ENCODE peak calls at places on chromosomes 6 and 20, in five cellular contexts. P is heart right ventricle, F is A549, D is IMR-90, O is suprapubic skin. Y is an unnamed sample. For H3K4me1, the result is how much of the 10 kb centered on the place peaks cover.

GRCh38 chr20:34525709-34526416 is 9.6 kb downstream of the DYNLRB1 start:
- DNase-seq in P (peak), F (peak), D (peak), O (peak), Y (peak)

GRCh38 chr6:154438882-154439281 is 71.6 kb downstream of the CNKSR3 start:
- DNase-seq in P (no peak), F (no peak), D (no peak), O (no peak), Y (no peak)

GRCh38 chr20:44776977-44777376 is 31.3 kb downstream of the KCNK15 start:
- DNase-seq in P (peak), F (peak), D (peak), O (no peak), Y (peak)

GRCh38 chr6:122548281-122548680 is 61.9 kb upstream of the PKIB start:
- DNase-seq in P (no peak), F (no peak), D (no peak), O (no peak), Y (no peak)

GRCh38 chr6:105587349-105588115 is 184.7 kb upstream of the PREP start:
- DNase-seq in P (no peak), F (peak), D (peak), O (no peak), Y (no peak)

GRCh38 chr6:146914563-146915483 is 289.4 kb upstream of the STXBP5 start:
- DNase-seq in P (peak), F (peak), D (peak), O (no peak), Y (peak)

GRCh38 chr6:20306491-20306890 is 94.2 kb upstream of the MBOAT1 start:
- DNase-seq in P (no peak), F (no peak), D (no peak), O (no peak), Y (no peak)

GRCh38 chr6:106918128-106918527 is 56.4 kb downstream of the CD24 start:
- DNase-seq in P (no peak), F (no peak), D (no peak), O (no peak), Y (no peak)

GRCh38 chr6:17281100-17281496 is at the start of gene RBM24:
- DNase-seq in P (peak), F (peak), D (peak), O (peak), Y (peak)

GRCh38 chr6:100301731-100302130 is 163.0 kb downstream of the SIM1 start:
- DNase-seq in P (no peak), F (no peak), D (no peak), O (no peak), Y (no peak)

GRCh38 chr6:100300221-100300736 is 164.4 kb downstream of the SIM1 start:
- DNase-seq in P (no peak), F (peak), D (peak), O (no peak), Y (peak)

GRCh38 chr6:100296810-100297544 is 167.7 kb downstream of the SIM1 start:
- DNase-seq in P (no peak), F (peak), D (peak), O (no peak), Y (no peak)
- H3K4me1 ChIP-seq in P (under half), F (half or more), D (under half), O (under half), Y (under half)

GRCh38 chr6:45438849-45439406 is 61.2 kb upstream of the SUPT3H start:
- DNase-seq in P (no peak), F (no peak), D (peak), O (no peak), Y (no peak)
- H3K4me1 ChIP-seq in P (under half), F (under half), D (under half), O (under half), Y (under half)

DNA sequence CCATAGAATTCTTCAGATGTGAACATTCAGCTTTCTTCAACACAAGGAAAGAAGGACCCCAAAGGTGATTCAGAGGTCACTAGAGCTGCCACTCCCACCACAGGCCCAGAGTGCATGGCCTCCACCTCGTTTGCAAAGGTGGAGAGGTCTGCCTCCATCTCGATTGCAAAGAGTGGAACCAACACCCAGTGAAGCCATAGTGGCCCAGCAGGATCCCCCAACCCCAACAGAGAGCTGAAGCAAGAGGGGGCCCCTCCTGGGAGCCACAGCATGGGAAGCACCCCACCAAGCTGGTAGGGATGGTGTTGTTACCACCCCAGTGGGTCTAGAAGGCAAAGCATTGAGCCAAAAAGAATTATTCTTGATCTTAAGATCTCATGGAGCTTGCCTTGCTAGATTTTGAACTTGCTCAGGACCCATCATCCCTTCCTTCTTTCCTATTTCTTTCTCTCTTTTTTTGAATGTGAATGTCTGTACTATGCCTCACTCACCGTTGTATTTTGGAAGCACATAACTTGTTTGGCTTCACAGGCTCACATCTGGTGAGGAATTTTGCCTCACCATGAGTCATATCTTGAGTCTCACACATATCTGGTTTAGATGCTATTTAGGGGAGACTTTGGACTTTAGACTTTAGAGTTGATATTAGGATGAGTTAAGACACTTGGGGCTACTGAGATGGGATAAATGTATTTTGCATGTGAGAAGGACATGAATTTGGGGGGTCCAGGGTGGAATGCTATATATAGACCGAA is 119.2 kb downstream of the ANKRD60 start:
- DNase-seq in P (no peak), F (peak), D (peak), O (peak), Y (no peak)
- H3K4me1 ChIP-seq in P (under half), F (under half), D (under half), O (under half), Y (under half)

GRCh38 chr6:43773981-43774775 is 4.2 kb downstream of the VEGFA start:
- DNase-seq in P (no peak), F (no peak), D (no peak), O (no peak), Y (no peak)
- H3K4me1 ChIP-seq in P (half or more), F (under half), D (under half), O (half or more), Y (under half)

GRCh38 chr20:57751411-57751810 is 41.6 kb upstream of the PMEPA1 start:
- DNase-seq in P (no peak), F (no peak), D (no peak), O (peak), Y (no peak)
- H3K4me1 ChIP-seq in P (under half), F (under half), D (under half), O (under half), Y (under half)

GRCh38 chr6:35651244-35651643 is 37.5 kb downstream of the FKBP5 start:
- DNase-seq in P (no peak), F (no peak), D (no peak), O (no peak), Y (no peak)
- H3K4me1 ChIP-seq in P (under half), F (under half), D (under half), O (under half), Y (under half)

GRCh38 chr6:31464252-31465184 is 33.4 kb upstream of the MICB start:
- DNase-seq in P (no peak), F (no peak), D (no peak), O (no peak), Y (no peak)

GRCh38 chr6:31465185-31465536 is 32.8 kb upstream of the MICB start:
- DNase-seq in P (no peak), F (no peak), D (no peak), O (no peak), Y (no peak)

GRCh38 chr6:31466466-31466865 is 31.5 kb upstream of the MICB start:
- DNase-seq in P (no peak), F (no peak), D (no peak), O (no peak), Y (no peak)

GRCh38 chr6:31467151-31467550 is 30.8 kb upstream of the MICB start:
- DNase-seq in P (no peak), F (no peak), D (no peak), O (no peak), Y (no peak)

GRCh38 chr6:31465718-31466117 is 32.2 kb upstream of the MICB start:
- DNase-seq in P (no peak), F (no peak), D (no peak), O (no peak), Y (no peak)
- H3K4me1 ChIP-seq in P (under half), F (under half), D (under half), O (under half), Y (under half)

GRCh38 chr20:50371878-50372769 is 138.1 kb upstream of the PTPN1 start:
- DNase-seq in P (no peak), F (no peak), D (peak), O (no peak), Y (no peak)
- H3K4me1 ChIP-seq in P (under half), F (half or more), D (under half), O (under half), Y (under half)

Y was measured in hepatocyte.